ENCODE peak calls at places on chromosome 13, in six cellular contexts. Z, Y, X, D, R and U are unnamed samples.

GRCh38 chr13:96426160-96426559 is 336.3 kb downstream of the HS6ST3 start:
- ATAC-seq in Z (no peak), R (no peak), X (no peak), Y (no peak), D (no peak), U (no peak)

GRCh38 chr13:20728579-20729300 is 25.2 kb downstream of the IL17D start:
- ATAC-seq in D (no peak), Y (no peak), Z (peak), X (no peak), R (no peak), U (no peak)

GRCh38 chr13:59332966-59333365 is 830.8 kb downstream of the DIAPH3 start:
- ATAC-seq in R (peak), Y (no peak), Z (no peak), D (no peak), X (no peak), U (no peak)

GRCh38 chr13:42395066-42395821 is 123.3 kb downstream of the AKAP11 start:
- ATAC-seq in D (no peak), Z (no peak), R (no peak), X (peak), Y (peak), U (no peak)

GRCh38 chr13:41452462-41452861 is 4.9 kb upstream of the RGCC start:
- ATAC-seq in D (no peak), R (no peak), Z (no peak), Y (no peak), X (no peak), U (no peak)

GRCh38 chr13:49711218-49711863 is 20.1 kb upstream of the EBPL start:
- ATAC-seq in Z (no peak), R (peak), Y (no peak), X (no peak), D (no peak), U (no peak)

GRCh38 chr13:79307433-79307861 is 98.6 kb downstream of the RBM26 start:
- ATAC-seq in D (peak), Z (no peak), R (no peak), X (peak), Y (no peak), U (no peak)

GRCh38 chr13:64553411-64554129 is 2676.6 kb downstream of the PCDH9 start:
- ATAC-seq in D (no peak), X (no peak), Y (no peak), R (no peak), Z (no peak), U (no peak)

GRCh38 chr13:50268500-50268899 is 253.3 kb downstream of the KCNRG start:
- ATAC-seq in D (no peak), X (no peak), R (no peak), Y (no peak), Z (no peak), U (no peak)

GRCh38 chr13:80296638-80297037 is 44.3 kb downstream of the SPRY2 start:
- ATAC-seq in X (no peak), Z (no peak), D (no peak), R (peak), Y (no peak), U (no peak)

GRCh38 chr13:51158923-51159322 is 47.8 kb upstream of the C13orf42 start:
- ATAC-seq in X (no peak), Y (no peak), Z (no peak), D (peak), R (no peak), U (no peak)

GRCh38 chr13:95360464-95361097 is 59.3 kb upstream of the ABCC4 start:
- ATAC-seq in Z (no peak), X (no peak), D (no peak), R (no peak), Y (no peak), U (no peak)

GRCh38 chr13:41939403-41939802 is 21.5 kb downstream of the VWA8 start:
- ATAC-seq in X (no peak), R (peak), D (no peak), Y (no peak), Z (no peak), U (no peak)